ENCODE peak calls at places on chromosomes 11 and 22, in seven cellular contexts. I is A549, W is heart right ventricle, E is pancreas, O is cardiac muscle cell, V is upper lobe of left lung, L is fibroblast of lung. P is an unnamed sample.

GRCh38 chr11:126995989-126996388 is 4.6 kb downstream of the KIRREL3 start:
- DNase-seq in I (no peak), W (no peak), E (no peak), O (no peak), V (no peak), L (no peak), P (no peak)

GRCh38 chr11:131137046-131137445 is 220.8 kb upstream of the SNX19 start:
- DNase-seq in I (no peak), W (no peak), E (no peak), O (no peak), V (no peak), L (peak; percentile 45), P (no peak)

GRCh38 chr11:131463609-131464008 is 93.2 kb downstream of the NTM start:
- DNase-seq in I (no peak), W (no peak), E (no peak), O (no peak), V (peak; percentile 53), L (no peak), P (no peak)

GRCh38 chr22:29073618-29074275 is 912 bp downstream of the KREMEN1 start:
- DNase-seq in I (no peak), W (peak; percentile 36), E (peak; percentile 87), O (peak; percentile 47), V (peak; percentile 88), L (peak; percentile 9), P (peak; percentile 70)

GRCh38 chr11:19193916-19194315 is 7.9 kb downstream of the CSRP3 start:
- DNase-seq in I (no peak), W (no peak), E (no peak), O (no peak), V (no peak), L (no peak), P (no peak)

GRCh38 chr22:37559521-37559900 is 769 bp upstream of the CDC42EP1 start:
- DNase-seq in I (no peak), W (no peak), E (no peak), O (no peak), V (no peak), L (no peak), P (no peak)

GRCh38 chr11:86588566-86589090 is 83.8 kb downstream of the ME3 start:
- DNase-seq in I (no peak), W (peak; percentile 7), E (no peak), O (no peak), V (no peak), L (peak; percentile 49), P (no peak)

GRCh38 chr11:10322830-10323792 is 18.2 kb downstream of the ADM start:
- DNase-seq in I (peak; percentile 65), W (peak; percentile 46), E (no peak), O (peak; percentile 90), V (no peak), L (peak; percentile 85), P (peak; percentile 30)

GRCh38 chr22:20080445-20080775 is 369 bp downstream of the DGCR8 start:
- DNase-seq in I (peak; percentile 36), W (peak; percentile 47), E (peak; percentile 80), O (peak; percentile 52), V (peak; percentile 95), L (peak; percentile 50), P (peak; percentile 70)

DNA sequence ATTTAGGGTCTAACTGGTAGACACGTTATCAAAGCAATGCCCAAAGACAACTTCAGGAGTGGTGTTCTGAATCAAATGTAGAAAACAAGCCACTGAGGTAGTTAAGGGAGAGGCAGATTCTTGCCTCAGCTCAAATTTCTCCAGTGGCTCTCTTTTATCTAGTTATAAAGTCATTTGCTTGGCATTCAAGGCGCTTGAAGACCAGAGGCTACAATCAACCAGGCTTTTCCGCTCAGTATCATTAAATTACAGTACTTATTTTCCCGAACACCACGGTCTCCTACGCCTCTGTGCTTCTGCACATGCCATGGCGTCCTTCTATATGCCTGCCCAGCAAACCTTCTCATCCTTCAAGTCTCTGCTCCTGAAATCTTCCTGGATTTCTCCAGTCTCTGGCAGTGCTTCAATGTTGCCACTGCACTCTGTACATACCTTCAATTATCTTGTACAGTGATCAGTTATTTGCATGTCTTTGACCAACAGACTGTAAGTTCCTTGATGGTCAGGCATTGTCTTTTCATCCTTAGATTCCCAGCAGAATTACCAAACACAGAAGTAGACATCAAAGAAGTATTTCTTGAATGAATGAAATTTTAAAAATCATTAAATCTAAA is 1.4 kb downstream of the POGLUT3 start:
- DNase-seq in I (no peak), W (no peak), E (no peak), O (peak; percentile 28), V (no peak), L (peak; percentile 52), P (no peak)
- H3K4me3 ChIP-seq in I (no peak overlapping the region), W (peak overlapping the region; percentile 83), E (peak overlapping the region; percentile 80), O (no peak overlapping the region), V (peak overlapping the region; percentile 59), L (peak overlapping the region; percentile 75), P (no peak overlapping the region)

DNA sequence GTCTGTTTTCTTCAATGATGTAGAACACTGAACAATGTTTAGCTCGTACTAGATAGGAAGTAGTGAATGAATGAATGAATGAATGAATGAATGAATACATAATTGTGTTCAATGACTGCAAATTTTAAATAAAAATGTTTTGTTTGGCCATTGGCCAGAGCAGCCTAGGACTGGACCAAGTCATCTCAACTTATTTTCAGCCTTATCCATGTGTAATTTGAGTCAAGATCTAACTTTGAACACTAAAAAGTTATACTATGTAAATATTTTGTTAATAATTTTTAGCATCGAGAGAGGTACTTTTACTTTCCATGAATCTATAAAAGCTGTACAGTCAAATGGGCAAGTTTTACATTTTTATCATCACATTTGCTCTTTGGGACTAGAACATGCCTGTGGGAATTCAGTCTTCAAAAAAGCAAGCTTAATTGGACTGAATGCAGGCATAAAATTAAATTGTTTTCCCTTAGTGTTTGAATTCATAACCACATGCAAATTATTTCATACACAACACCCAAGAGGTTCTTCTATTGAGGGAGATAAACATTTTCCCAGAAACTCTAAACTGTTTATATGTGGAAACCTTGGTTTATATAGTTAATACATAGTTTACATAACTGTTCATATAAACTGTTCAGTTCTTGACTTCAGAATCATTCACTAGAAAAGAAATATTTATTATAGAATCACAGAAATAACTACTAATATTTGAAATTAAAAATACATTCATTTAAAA is 222.1 kb upstream of the ANO3 start:
- DNase-seq in I (no peak), W (no peak), E (no peak), O (no peak), V (no peak), L (no peak), P (no peak)
- H3K4me1 ChIP-seq in I (no peaks in the 10 kb centered on the region), W (no peaks in the 10 kb centered on the region), E (no peaks in the 10 kb centered on the region), O (no peaks in the 10 kb centered on the region), V (no peaks in the 10 kb centered on the region), L (no peaks in the 10 kb centered on the region), P (no peaks in the 10 kb centered on the region)

GRCh38 chr22:46732513-46732912 is 5.5 kb downstream of the CERK start:
- DNase-seq in I (no peak), W (no peak), E (no peak), O (no peak), V (no peak), L (no peak), P (no peak)

GRCh38 chr22:46731246-46732040 is 6.6 kb downstream of the CERK start:
- DNase-seq in I (no peak), W (peak; percentile 71), E (peak; percentile 96), O (no peak), V (no peak), L (peak; percentile 27), P (peak; percentile 72)

GRCh38 chr22:46730568-46731245 is 7.3 kb downstream of the CERK start:
- DNase-seq in I (no peak), W (no peak), E (no peak), O (no peak), V (no peak), L (no peak), P (no peak)

GRCh38 chr22:46734830-46735453 is 3.1 kb downstream of the CERK start:
- DNase-seq in I (no peak), W (no peak), E (peak; percentile 74), O (no peak), V (peak; percentile 75), L (no peak), P (peak; percentile 60)

DNA sequence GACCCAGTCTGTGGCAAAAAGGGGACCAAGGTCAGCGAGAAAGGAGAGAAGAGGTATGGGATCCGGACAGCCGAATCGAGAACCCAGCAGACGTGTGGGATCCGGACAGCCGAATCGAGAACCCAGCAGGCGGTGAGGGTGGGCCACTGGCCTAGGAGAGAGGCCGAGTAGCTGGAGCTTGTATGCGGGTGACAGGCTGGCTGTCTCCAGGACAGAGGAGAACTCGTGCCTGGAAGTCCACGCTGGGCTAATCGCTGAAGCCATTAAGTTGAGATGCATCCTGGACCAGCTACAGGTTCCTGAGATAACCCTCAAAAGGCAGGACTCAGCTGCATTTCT is 6.0 kb downstream of the CERK start:
- DNase-seq in I (no peak), W (no peak), E (peak; percentile 67), O (no peak), V (no peak), L (no peak), P (no peak)
- H3K4me3 ChIP-seq in I (no peak overlapping the region), W (no peak overlapping the region), E (no peak overlapping the region), O (no peak overlapping the region), V (no peak overlapping the region), L (no peak overlapping the region), P (no peak overlapping the region)

DNA sequence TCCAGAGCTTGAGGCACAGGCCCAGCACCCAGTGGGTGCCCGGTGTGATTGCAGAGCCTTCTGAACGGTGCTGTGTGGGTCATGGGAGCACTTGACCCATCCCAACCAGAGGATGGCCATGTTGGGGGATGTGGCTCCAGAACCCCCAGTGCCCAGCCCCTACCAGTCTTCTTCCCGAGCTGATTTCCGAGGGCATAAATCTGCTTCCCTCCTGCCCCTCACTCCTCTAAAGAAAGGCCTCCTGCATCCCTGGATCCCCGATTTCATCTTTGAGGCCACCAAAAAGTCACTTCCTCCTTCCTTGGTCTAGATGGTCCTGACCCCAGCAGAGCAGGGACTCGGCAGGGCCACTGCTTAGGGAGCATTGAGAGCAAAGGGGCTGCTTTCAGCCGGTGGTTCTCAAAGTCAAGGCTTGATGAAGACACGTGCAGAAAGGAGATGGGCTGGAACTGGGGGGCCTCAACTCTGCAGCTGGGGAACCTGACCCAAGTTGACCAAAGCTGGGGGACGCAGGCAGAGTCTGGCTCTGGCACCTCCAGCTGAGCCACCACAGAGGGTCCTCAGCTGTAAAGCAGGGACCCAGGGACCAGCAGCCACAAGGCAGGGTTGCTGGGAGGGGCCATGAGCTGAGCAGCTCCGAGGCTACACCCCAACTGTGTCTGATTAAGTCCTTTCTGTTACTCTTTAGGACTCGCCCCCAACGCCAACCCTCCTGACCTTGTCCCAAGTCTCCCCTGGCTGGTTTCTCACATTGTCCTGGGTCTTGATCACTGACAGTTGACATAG is 56.6 kb downstream of the LINC01488 start:
- DNase-seq in I (no peak), W (no peak), E (peak; percentile 52), O (no peak), V (no peak), L (no peak), P (no peak)
- H3K4me1 ChIP-seq in I (peaks cover 31% of the 10 kb centered on the region), W (peaks cover 41% of the 10 kb centered on the region), E (no peaks in the 10 kb centered on the region), O (peaks cover 5% of the 10 kb centered on the region), V (peaks cover 38% of the 10 kb centered on the region), L (no peaks in the 10 kb centered on the region), P (peaks cover 38% of the 10 kb centered on the region)

GRCh38 chr11:67056640-67057409 is at the start of gene RHOD:
- DNase-seq in I (no peak), W (no peak), E (no peak), O (peak; percentile 49), V (peak; percentile 93), L (peak; percentile 50), P (peak; percentile 63)
- H3K4me3 ChIP-seq in I (peak within 1 kb of the TSS; percentile 66), W (peak within 1 kb of the TSS; percentile 57), E (peak within 1 kb of the TSS; percentile 73), O (peak within 1 kb of the TSS; percentile 38), V (peak within 1 kb of the TSS; percentile 62), L (peak within 1 kb of the TSS; percentile 50), P (peak within 1 kb of the TSS; percentile 59)